ENCODE peak calls at places on chromosomes 5 and 9, in six cellular contexts. F is AG10803, U is fibroblast of the aortic adventitia, W is choroid plexus epithelial cell, R is thoracic aorta, P is cardiac fibroblast. D is an unnamed sample.

GRCh38 chr9:15357050-15357653 is 50.1 kb upstream of the TTC39B start:
- DNase-seq in F (no peak), U (no peak), W (no peak), R (no peak), P (no peak), D (no peak)

GRCh38 chr5:66713998-66714397 is 117.8 kb downstream of the MAST4 start:
- DNase-seq in F (no peak), U (no peak), W (peak; percentile 8), R (no peak), P (peak; percentile 16), D (peak; percentile 30)

GRCh38 chr5:14464101-14464500 is 117.5 kb upstream of the OTULINL start:
- DNase-seq in F (no peak), U (peak; percentile 73), W (peak; percentile 40), R (no peak), P (peak; percentile 54), D (no peak)

GRCh38 chr5:55533806-55534435 is 843 bp downstream of the PLPP1 start:
- DNase-seq in F (peak; percentile 33), U (peak; percentile 35), W (peak; percentile 66), R (no peak), P (peak; percentile 61), D (peak; percentile 41)

GRCh38 chr9:137095664-137096517 is 9.1 kb downstream of the MAN1B1 start:
- DNase-seq in F (no peak), U (no peak), W (no peak), R (no peak), P (no peak), D (no peak)

GRCh38 chr9:133843751-133844373 is 105.7 kb upstream of the SARDH start:
- DNase-seq in F (no peak), U (no peak), W (no peak), R (no peak), P (no peak), D (no peak)

GRCh38 chr9:27094640-27095039 is 14.4 kb upstream of the TEK start:
- DNase-seq in F (peak; percentile 78), U (peak; percentile 78), W (peak; percentile 52), R (no peak), P (peak; percentile 75), D (peak; percentile 96)

GRCh38 chr5:178347956-178348355 is 115.4 kb upstream of the PHYKPL start:
- DNase-seq in F (no peak), U (no peak), W (no peak), R (no peak), P (no peak), D (no peak)

GRCh38 chr5:111367081-111367480 is 142.9 kb downstream of the CAMK4 start:
- DNase-seq in F (no peak), U (no peak), W (no peak), R (no peak), P (peak; percentile 1), D (peak; percentile 18)

GRCh38 chr9:137034709-137035506 is 3.0 kb upstream of the FUT7 start:
- DNase-seq in F (peak; percentile 75), U (peak; percentile 85), W (peak; percentile 92), R (no peak), P (peak; percentile 88), D (peak; percentile 76)

GRCh38 chr5:90169078-90169477 is 240.5 kb downstream of the CETN3 start:
- DNase-seq in F (no peak), U (no peak), W (no peak), R (no peak), P (no peak), D (no peak)

GRCh38 chr5:173785421-173785820 is 102.7 kb upstream of the CPEB4 start:
- DNase-seq in F (no peak), U (no peak), W (no peak), R (no peak), P (no peak), D (no peak)

DNA sequence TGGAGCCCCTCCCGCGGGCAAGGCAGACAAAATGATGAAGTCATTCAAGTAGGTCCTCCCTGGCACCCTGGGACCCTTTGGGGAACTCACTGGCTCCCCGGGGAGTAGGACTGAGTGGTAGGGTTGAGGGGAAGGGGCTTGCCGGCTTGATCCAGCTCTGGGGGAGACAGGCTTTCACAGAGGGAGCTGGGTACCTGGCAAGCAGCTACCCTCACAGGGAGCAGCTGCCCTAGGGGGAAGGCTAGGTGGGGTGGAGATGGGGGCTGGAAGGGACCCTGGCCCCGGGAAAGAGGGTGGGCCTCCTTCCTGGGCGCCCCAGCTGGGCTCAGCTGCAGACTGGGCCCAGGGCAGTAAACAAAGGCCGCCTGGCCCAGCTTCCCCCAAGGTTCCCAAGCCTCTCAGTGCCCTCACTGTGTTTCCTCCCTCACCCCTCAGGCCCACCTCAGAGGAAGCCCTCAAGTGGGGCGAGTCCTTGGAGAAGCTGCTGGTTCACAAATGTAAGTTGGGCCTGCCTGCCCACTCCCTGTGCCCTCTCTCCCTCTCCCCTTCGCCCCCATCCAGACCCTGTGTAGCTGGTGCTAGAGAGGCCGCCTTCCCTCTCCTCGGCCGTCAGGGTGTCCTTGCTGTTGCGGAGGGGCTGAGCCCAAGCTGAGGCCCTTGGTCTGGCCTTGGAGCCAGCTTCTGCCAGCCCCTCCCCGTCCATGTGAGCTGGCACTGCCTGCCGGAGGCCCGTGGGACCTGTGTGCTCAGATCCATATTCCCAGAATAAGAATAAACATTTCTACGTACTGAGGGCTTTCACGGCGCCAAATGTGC is 131.2 kb downstream of the RGS3 start:
- DNase-seq in F (no peak), U (no peak), W (no peak), R (no peak), P (no peak), D (no peak)
- H3K4me3 ChIP-seq in F (peak overlapping the region; percentile 93), U (peak overlapping the region; percentile 87), W (peak overlapping the region; percentile 71), R (peak overlapping the region; percentile 83), P (peak overlapping the region; percentile 74), D (peak overlapping the region; percentile 86)

DNA sequence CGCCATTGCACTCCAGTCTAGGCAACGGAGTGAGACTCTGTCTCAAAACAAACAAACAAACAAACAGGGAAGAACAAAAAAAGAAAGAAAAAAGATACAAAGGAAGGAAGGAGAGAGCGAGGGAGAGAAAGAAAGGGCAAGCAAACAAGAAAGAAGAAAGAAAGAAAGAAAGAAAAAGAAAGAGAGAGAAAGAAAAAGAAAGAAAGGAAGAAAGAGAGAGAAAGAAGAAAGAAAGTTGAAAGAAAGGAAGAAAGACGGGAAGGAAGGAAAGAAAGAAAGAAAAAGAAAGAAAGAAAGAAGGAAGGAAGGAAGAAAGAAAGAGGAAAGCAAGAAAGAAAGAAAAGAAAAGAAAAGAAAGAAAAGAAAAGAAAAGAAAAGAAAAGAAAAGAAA is 13.1 kb upstream of the ALDOB start:
- DNase-seq in F (no peak), U (no peak), W (no peak), R (no peak), P (no peak), D (no peak)
- TF ChIP-seq CTCF in F (no peak), U (no peak), W (no peak), R (no peak), P (no peak), D (no peak)

DNA sequence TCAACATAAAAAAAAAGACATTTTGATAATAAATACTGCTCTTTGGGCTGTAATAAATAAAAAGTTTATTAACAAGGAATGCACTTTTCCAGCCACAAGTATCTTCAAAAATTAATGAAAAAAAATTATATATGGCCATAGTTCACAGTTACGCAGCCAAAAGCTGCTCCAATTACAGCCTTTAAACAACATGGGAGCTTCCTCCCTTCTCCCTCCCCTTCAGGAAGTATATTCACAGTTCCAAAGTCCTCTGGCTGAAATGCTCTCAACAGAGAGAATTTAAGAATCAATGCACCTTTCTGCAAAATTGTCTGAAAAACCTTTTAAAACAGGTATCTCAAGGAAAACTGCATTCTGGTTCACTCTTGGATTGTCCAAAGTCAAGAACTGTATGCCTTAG is 5.9 kb downstream of the PLK2 start:
- DNase-seq in F (no peak), U (no peak), W (no peak), R (no peak), P (no peak), D (no peak)
- H3K4me3 ChIP-seq in F (no peak overlapping the region), U (peak overlapping the region; percentile 83), W (peak overlapping the region; percentile 85), R (no peak overlapping the region), P (no peak overlapping the region), D (no peak overlapping the region)

GRCh38 chr9:35448511-35448910 is 41.4 kb upstream of the RUSC2 start:
- DNase-seq in F (no peak), U (peak; percentile 26), W (peak; percentile 60), R (no peak), P (peak; percentile 22), D (no peak)

DNA sequence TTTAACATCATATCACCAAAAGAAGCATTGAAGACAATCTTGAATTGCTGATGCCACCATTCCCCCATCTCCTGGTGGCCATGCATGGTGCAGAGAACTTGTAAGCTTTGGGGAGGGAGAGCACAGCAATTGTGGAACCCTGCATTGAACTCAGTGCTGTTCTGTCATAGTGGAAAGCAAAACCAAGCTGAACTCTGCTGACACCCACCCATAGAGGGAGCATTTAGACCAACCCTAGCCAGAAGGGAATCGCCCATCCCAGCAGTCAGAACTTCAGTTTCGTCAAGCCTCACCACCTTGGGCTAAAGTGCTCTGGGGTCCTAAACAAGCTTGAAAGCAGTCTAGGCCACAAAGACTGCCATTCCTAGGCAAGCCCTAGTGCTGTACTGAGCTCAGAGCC is 37.4 kb upstream of the RUSC2 start:
- DNase-seq in F (no peak), U (peak; percentile 10), W (peak; percentile 37), R (no peak), P (no peak), D (no peak)
- TF ChIP-seq CTCF in F (peak; percentile 32), U (peak; percentile 33), W (peak; percentile 55), R (no peak), P (peak; percentile 42), D (peak; percentile 38)

DNA sequence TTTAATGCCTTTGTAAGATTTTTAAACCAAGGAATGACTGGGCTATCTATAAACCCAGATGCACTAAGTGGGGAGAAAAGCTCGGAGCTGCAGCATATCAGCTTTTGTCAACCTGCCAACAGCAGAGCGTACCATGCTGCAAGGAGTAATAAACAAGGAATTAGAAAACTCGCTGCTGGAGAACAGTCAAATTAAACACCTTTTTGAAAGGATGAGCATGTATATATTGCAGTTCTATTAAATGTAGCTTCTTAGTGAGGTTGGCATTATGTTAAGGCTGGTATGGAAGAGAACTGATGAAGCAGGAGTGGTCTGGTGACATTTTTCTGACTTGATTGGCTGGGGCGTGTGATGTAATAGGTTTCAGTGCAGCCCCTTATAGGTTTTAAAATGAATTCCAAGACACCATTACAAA is 74.7 kb downstream of the PIK3R1 start:
- DNase-seq in F (peak; percentile 67), U (peak; percentile 62), W (peak; percentile 73), R (no peak), P (peak; percentile 69), D (peak; percentile 56)
- H3K4me3 ChIP-seq in F (no peak overlapping the region), U (no peak overlapping the region), W (no peak overlapping the region), R (peak overlapping the region; percentile 81), P (no peak overlapping the region), D (no peak overlapping the region)

DNA sequence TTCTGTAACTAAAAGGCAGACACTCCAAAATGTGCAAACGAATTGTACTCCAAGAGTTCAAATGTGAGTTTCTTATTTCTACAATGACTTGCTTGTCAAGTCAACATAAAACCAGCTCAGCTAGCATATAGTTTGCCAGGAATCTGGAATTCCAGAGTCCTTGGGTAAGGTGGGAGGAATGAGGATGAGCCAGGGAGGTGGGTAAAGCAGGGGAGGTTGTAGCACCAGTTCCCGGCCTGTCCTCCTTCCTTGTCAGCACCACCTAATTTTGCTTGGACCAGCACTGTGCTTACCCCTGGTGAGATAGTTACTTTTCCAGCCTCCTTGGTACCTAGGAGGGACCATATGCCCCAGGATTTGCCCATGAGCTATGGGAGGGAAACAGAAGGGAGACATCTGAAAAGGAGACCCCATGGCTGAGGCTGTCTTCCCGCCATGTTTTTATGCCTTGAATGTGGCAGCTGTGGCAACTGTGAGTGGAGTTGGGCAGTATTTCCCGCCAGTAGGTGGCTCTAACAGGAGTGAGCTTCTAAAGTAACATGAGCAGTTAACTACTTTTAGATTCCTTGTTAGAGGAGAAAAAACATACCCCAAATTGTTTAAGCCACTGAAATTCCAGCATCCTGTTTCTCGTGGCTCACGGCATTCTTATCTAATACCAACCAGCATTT is 302.5 kb downstream of the TENT4A start:
- DNase-seq in F (no peak), U (no peak), W (no peak), R (no peak), P (no peak), D (no peak)
- TF ChIP-seq CTCF in F (no peak), U (no peak), W (no peak), R (no peak), P (no peak), D (no peak)

GRCh38 chr5:147453901-147454814 is 55.7 kb downstream of the DPYSL3 start:
- DNase-seq in F (peak; percentile 84), U (peak; percentile 91), W (peak; percentile 91), R (peak; percentile 58), P (peak; percentile 94), D (peak; percentile 83)
- H3K4me3 ChIP-seq in F (peak overlapping the region; percentile 82), U (peak overlapping the region; percentile 89), W (peak overlapping the region; percentile 82), R (peak overlapping the region; percentile 88), P (peak overlapping the region; percentile 76), D (peak overlapping the region; percentile 65)